ENCODE peak calls at places on chromosomes 13 and 19, in five cellular contexts. F, X, M, Z and L are unnamed samples. For H3K4me1, the result is how much of the 10 kb centered on the place peaks cover.

GRCh38 chr13:114129649-114130062 is 2.8 kb downstream of the RASA3 start:
- DNase-seq in M (no peak), X (no peak), F (no peak), Z (no peak), L (no peak)

GRCh38 chr13:43411741-43412140 is 375.0 kb downstream of the ENOX1 start:
- DNase-seq in Z (peak), F (no peak), X (peak), M (peak), L (no peak)

GRCh38 chr13:57740719-57741118 is 109.2 kb downstream of the PCDH17 start:
- DNase-seq in X (no peak), M (peak), Z (no peak), F (no peak), L (peak)

GRCh38 chr13:95301135-95301946 is at the start of gene ABCC4:
- DNase-seq in Z (peak), X (peak), F (peak), M (peak), L (peak)

GRCh38 chr19:32201211-32201610 is 144.2 kb upstream of the ZNF507 start:
- DNase-seq in Z (no peak), M (no peak), X (no peak), F (no peak), L (no peak)

GRCh38 chr19:54186351-54186750 is 3.0 kb downstream of the MBOAT7 start:
- DNase-seq in Z (no peak), F (no peak), M (peak), X (no peak), L (no peak)

GRCh38 chr19:11018743-11019142 is 57.9 kb downstream of the SMARCA4 start:
- DNase-seq in M (no peak), X (no peak), F (peak), Z (no peak), L (no peak)

GRCh38 chr13:42275506-42275905 is 3.6 kb downstream of the AKAP11 start:
- DNase-seq in X (no peak), M (no peak), F (no peak), Z (no peak), L (no peak)

GRCh38 chr19:31591258-31591657 is 242.0 kb upstream of the TSHZ3 start:
- DNase-seq in X (no peak), Z (no peak), F (no peak), M (no peak), L (no peak)

GRCh38 chr13:40060318-40061007 is 405.0 kb downstream of the COG6 start:
- DNase-seq in F (no peak), X (peak), Z (no peak), M (peak), L (peak)

GRCh38 chr19:28468701-28469459 is 744.1 kb downstream of the UQCRFS1 start:
- DNase-seq in Z (no peak), F (peak), X (no peak), M (no peak), L (no peak)

GRCh38 chr13:111533900-111534645 is 213.6 kb downstream of the TEX29 start:
- DNase-seq in M (no peak), F (no peak), Z (no peak), X (no peak), L (no peak)

GRCh38 chr13:79246575-79246949 is 159.5 kb downstream of the RBM26 start:
- DNase-seq in F (no peak), Z (no peak), M (no peak), X (no peak), L (peak)

GRCh38 chr19:16698914-16699313 is 20.7 kb upstream of the NWD1 start:
- DNase-seq in F (no peak), M (peak), X (peak), Z (no peak), L (no peak)

GRCh38 chr19:44947041-44947581 is 1.3 kb downstream of the APOC2 start:
- DNase-seq in M (no peak), F (no peak), X (no peak), Z (no peak), L (no peak)

GRCh38 chr13:30371649-30372265 is 50.5 kb upstream of the UBE2L5 start:
- DNase-seq in F (peak), X (peak), Z (peak), M (no peak), L (no peak)

GRCh38 chr13:107866007-107866665 is 349.2 kb downstream of the LIG4 start:
- DNase-seq in X (no peak), F (peak), Z (peak), M (no peak), L (peak)

GRCh38 chr13:39561971-39562370 is 41.0 kb downstream of the LHFPL6 start:
- DNase-seq in X (no peak), Z (no peak), M (no peak), F (no peak), L (no peak)

GRCh38 chr19:28556371-28556770 is 656.6 kb downstream of the UQCRFS1 start:
- DNase-seq in X (no peak), F (no peak), Z (no peak), M (no peak), L (no peak)

GRCh38 chr19:14408641-14409120 is 10.5 kb downstream of the DDX39A start:
- DNase-seq in M (no peak), Z (no peak), F (no peak), X (no peak), L (no peak)

GRCh38 chr19:14411161-14411560 is 8.0 kb downstream of the DDX39A start:
- DNase-seq in X (no peak), Z (no peak), M (no peak), F (no peak), L (no peak)

GRCh38 chr19:14410775-14411134 is 8.4 kb downstream of the DDX39A start:
- DNase-seq in F (no peak), M (no peak), Z (no peak), X (no peak), L (no peak)

GRCh38 chr19:14409157-14410053 is 9.7 kb downstream of the DDX39A start:
- DNase-seq in X (no peak), M (no peak), Z (no peak), F (no peak), L (no peak)

GRCh38 chr19:14410054-14410774 is 8.9 kb downstream of the DDX39A start:
- DNase-seq in Z (no peak), X (no peak), F (no peak), M (peak), L (no peak)
- H3K4me1 ChIP-seq in Z (under half), X (under half), F (under half), M (under half), L (under half)

GRCh38 chr19:38210458-38210987 is 13.5 kb downstream of the DPF1 start:
- DNase-seq in M (peak), F (peak), X (peak), Z (peak), L (peak)

GRCh38 chr19:38209671-38210457 is 14.2 kb downstream of the DPF1 start:
- DNase-seq in X (peak), Z (peak), F (peak), M (peak), L (no peak)

GRCh38 chr19:38207543-38207942 is 16.5 kb downstream of the DPF1 start:
- DNase-seq in Z (no peak), X (no peak), M (no peak), F (no peak), L (no peak)

GRCh38 chr19:38208571-38208970 is 15.5 kb downstream of the DPF1 start:
- DNase-seq in Z (no peak), M (no peak), X (no peak), F (no peak), L (no peak)

DNA sequence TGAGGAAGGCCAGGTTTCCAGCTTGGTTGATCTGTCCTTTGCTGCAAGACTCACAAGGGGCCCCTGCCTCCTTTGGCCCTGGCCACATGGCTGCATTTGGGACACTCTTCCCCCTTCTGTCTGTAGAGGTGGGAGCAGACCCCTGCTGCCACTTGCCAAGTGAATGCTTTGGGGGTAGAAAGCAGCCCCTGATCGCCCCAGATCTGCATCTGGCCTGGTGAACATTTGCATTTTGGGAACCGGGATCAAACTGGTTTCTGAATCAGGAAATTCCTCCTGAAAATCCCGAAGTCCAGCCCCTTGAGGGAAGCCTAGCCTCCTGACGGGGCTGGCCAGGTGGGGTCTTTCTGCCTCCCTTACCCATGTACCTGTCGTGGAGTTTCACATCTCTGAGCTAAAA is 14.9 kb downstream of the DPF1 start:
- DNase-seq in Z (no peak), X (no peak), F (no peak), M (no peak), L (no peak)
- H3K4me3 ChIP-seq in Z (no peak), X (peak), F (no peak), M (no peak), L (no peak)

DNA sequence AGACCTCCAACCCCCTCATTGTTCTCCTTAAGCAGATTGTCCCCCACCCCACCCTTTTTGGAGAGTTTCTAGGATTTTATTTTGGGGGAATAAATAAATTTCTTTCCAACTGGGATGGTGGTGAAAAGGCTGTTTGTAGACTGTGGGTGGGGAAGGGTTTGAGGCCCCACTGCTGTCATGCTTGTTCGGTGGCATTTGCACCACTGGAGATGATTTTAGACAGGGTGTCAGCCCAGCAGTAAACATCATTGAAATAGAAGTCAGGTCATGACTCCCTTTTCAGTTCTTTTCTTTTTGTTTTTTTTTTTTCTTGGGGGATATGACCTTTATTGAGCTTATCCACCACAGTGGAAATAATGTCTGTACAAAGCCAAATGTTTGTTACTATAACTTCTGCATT is 14.0 kb downstream of the UBAC2 start:
- DNase-seq in Z (no peak), M (no peak), X (no peak), F (no peak), L (no peak)
- H3K4me1 ChIP-seq in Z (under half), M (under half), X (under half), F (under half), L (under half)

GRCh38 chr13:104357672-104358314 is 1291.6 kb upstream of the SLC10A2 start:
- DNase-seq in M (no peak), X (no peak), F (no peak), Z (no peak), L (no peak)
- H3K4me3 ChIP-seq in M (no peak), X (no peak), F (no peak), Z (no peak), L (no peak)

DNA sequence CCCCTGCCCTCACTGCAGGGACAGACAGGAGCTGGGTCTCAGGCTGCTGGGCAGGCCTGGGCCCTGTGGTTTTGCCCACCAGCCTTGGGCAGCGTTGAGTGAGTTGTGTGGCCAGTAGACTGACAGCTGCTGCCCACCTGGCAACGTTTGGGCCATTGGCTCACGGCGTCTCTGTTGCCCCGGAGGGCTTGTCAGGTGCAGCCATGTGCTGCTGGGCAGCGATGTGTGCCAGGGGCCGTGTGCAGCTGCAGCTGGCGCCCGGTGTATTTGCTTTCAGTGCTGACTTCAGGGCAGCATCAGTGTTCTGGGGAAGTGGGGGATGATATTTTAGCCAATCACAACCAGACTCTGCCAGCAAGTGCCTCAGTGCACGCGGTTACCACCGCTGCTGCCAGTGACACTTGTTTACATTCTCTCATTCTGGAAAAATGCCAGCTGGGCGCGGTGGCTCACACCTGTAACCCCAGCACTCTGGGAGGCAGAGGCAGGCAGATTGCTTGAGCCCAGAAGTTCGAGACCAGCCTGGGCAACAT is 10.6 kb downstream of the FZR1 start:
- DNase-seq in F (no peak), X (no peak), Z (no peak), M (peak), L (no peak)
- H3K4me1 ChIP-seq in F (under half), X (under half), Z (under half), M (under half), L (under half)

DNA sequence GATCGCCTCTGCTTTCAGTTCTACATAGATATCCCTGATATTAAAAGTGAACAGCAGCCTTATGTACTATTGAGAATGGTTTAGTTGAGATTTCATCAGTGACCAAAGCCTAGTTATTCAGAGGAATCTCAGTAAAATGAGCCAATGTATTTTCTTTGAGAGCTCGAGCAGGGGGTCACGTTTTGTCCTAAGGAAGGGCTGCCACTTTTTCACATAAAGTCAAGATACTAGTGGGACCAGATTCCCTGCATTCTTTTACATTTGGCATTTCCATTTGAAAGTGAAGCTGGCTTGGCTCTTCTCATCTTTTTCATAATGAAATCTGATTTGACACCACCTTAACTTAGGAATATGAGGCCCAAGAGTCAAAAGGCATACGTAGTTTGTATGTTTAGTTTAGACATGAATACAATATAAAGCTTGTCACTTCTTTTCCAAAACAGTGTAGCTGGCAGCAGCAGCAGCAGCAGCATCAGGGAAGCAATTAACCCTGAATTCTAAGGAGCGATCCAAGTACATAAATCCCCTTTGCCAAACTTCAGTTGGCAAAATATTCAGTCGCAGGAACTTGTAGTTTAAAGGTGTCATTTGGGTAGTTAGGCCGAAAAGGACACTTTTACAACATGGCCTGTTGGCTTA is 1752.2 kb upstream of the PCDH20 start:
- DNase-seq in X (no peak), M (no peak), F (no peak), Z (no peak), L (no peak)
- H3K4me3 ChIP-seq in X (no peak), M (no peak), F (no peak), Z (no peak), L (no peak)

DNA sequence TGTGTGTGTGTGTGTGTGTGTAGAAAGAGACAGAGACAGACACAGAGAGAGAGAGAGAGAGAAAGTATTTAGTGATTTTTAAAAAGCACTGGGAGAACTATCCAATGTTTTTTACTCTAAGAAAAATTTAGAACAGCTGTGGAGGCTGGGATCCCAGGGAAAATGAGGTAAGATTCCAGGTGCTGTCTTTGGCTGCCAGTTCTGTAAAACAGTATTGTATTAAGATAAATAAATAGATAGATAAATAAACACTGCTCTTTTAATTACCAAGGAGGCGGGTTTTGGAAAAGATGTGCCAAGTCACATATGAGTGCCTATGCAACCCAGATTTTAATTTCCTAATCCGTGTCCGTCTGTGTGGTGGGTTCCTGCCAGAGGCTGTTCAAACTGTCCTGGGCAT is 270.8 kb upstream of the DACH1 start:
- DNase-seq in F (no peak), Z (no peak), M (no peak), X (peak), L (no peak)
- H3K4me1 ChIP-seq in F (under half), Z (under half), M (under half), X (under half), L (under half)

GRCh38 chr13:33392794-33393371 is 107.3 kb upstream of the STARD13 start:
- DNase-seq in F (no peak), X (no peak), Z (no peak), M (no peak), L (no peak)
- H3K4me3 ChIP-seq in F (no peak), X (no peak), Z (no peak), M (no peak), L (no peak)

GRCh38 chr19:50667177-50667758 is 18.0 kb downstream of the C19orf81 start:
- DNase-seq in F (no peak), Z (no peak), X (no peak), M (no peak), L (no peak)
- H3K4me1 ChIP-seq in F (under half), Z (under half), X (under half), M (under half), L (under half)

DNA sequence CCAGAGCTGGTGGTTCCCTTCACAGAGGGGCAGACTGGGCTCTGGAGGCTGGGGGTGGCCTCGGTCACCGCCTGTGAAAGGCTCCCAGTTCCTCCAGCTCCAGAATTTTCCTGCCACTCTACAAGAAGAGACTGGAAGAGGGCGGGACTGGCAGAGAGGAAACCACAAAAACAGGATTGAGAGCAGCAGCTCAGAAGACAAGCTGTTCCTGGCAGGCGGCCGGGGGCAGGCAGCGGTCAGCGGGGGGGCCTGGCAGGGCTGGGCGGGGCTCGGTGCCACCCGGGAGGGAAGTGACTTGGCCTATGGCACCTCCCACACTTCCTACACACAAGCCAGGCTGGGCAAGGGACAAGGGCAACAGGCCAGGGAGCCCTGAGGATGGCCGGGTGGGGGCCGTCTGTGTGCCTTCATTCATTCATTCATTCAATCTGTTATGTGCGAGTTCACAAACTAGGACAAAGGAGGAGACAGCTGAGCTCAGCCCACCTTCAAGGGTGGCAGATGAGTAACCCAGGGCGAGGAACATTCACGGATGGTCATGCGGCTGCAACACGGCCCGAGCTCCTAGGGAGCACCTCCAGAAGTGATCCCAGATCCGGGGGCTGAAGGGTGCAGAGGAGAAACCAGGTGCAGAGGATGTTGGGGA is 16.9 kb upstream of the BTBD2 start:
- DNase-seq in M (peak), Z (peak), X (peak), F (peak), L (peak)
- H3K4me3 ChIP-seq in M (no peak), Z (no peak), X (peak), F (no peak), L (no peak)